ENCODE peak calls at places on chromosomes 11 and 22, in six cellular contexts. Z, T, M, N, H and G are unnamed samples.

GRCh38 chr11:59551651-59552521 is 40.5 kb downstream of the OR4D9 start:
- DNase-seq in M (peak), N (peak), Z (no peak), H (no peak), T (no peak), G (peak)

GRCh38 chr11:66718320-66718971 is 10.6 kb downstream of the SPTBN2 start:
- DNase-seq in T (no peak), M (no peak), Z (peak), N (peak), H (no peak), G (no peak)

GRCh38 chr11:112627588-112628045 is 333.6 kb upstream of the NCAM1 start:
- DNase-seq in N (no peak), H (peak), Z (no peak), M (no peak), T (no peak), G (no peak)

GRCh38 chr11:70158201-70158600 is 44.9 kb upstream of the FADD start:
- DNase-seq in M (peak), T (peak), N (peak), Z (peak), H (no peak), G (peak)

GRCh38 chr11:45409587-45409986 is 123.4 kb upstream of the SYT13 start:
- DNase-seq in N (no peak), M (no peak), Z (no peak), H (no peak), T (no peak), G (no peak)

GRCh38 chr22:36282078-36282831 is 29.3 kb downstream of the APOL1 start:
- DNase-seq in Z (no peak), N (no peak), M (no peak), H (no peak), T (no peak), G (no peak)

GRCh38 chr11:85663781-85664560 is 958 bp downstream of the CREBZF start:
- DNase-seq in Z (peak), M (peak), H (no peak), N (peak), T (peak), G (peak)

GRCh38 chr22:46515208-46516111 is 22.0 kb downstream of the CELSR1 start:
- DNase-seq in N (no peak), M (peak), T (no peak), H (no peak), Z (no peak), G (no peak)

GRCh38 chr11:15258433-15259350 is 144.0 kb downstream of the INSC start:
- DNase-seq in H (no peak), M (no peak), T (peak), Z (no peak), N (peak), G (no peak)

GRCh38 chr11:17751558-17751957 is 17.0 kb downstream of the KCNC1 start:
- DNase-seq in N (no peak), M (no peak), T (no peak), H (no peak), Z (no peak), G (no peak)

GRCh38 chr22:39215430-39216142 is 29.2 kb downstream of the PDGFB start:
- DNase-seq in Z (peak), N (no peak), T (peak), M (no peak), H (no peak), G (peak)

GRCh38 chr11:61885166-61885778 is 6.1 kb downstream of the FADS3 start:
- DNase-seq in M (no peak), N (no peak), Z (peak), H (no peak), T (no peak), G (peak)

GRCh38 chr22:35568751-35569725 is 28.4 kb downstream of the RASD2 start:
- DNase-seq in T (no peak), M (no peak), H (no peak), N (no peak), Z (no peak), G (no peak)

GRCh38 chr22:50723991-50724390 is 14.0 kb upstream of the ACR start:
- DNase-seq in Z (no peak), M (no peak), H (no peak), N (no peak), T (no peak), G (no peak)

GRCh38 chr11:118621071-118621815 is 13.8 kb downstream of the PHLDB1 start:
- DNase-seq in T (no peak), M (peak), H (no peak), Z (peak), N (peak), G (peak)

GRCh38 chr11:11513438-11513837 is 108.4 kb downstream of the GALNT18 start:
- DNase-seq in N (no peak), M (no peak), Z (no peak), H (no peak), T (no peak), G (no peak)

GRCh38 chr11:6095798-6096197 is 11.7 kb upstream of the OR56B4 start:
- DNase-seq in M (no peak), N (no peak), Z (no peak), T (no peak), H (no peak), G (no peak)

GRCh38 chr22:47781427-47782111 is 1019.1 kb downstream of the TBC1D22A start:
- DNase-seq in M (no peak), N (no peak), H (no peak), Z (peak), T (no peak), G (no peak)
- TF ChIP-seq CHD2 in M (no peak), N (no peak), H (no peak), Z (no peak), T (no peak), G (no peak)

GRCh38 chr11:7490054-7490453 is 4.7 kb downstream of the OLFML1 start:
- DNase-seq in M (no peak), T (no peak), N (no peak), H (no peak), Z (no peak), G (no peak)
- TF ChIP-seq CHD2 in M (no peak), T (no peak), N (no peak), H (no peak), Z (no peak), G (no peak)

GRCh38 chr22:32462452-32462851 is 1.8 kb downstream of the BPIFC start:
- DNase-seq in M (no peak), Z (no peak), T (no peak), H (no peak), N (no peak), G (no peak)

GRCh38 chr22:32465661-32466060 is 1.4 kb upstream of the BPIFC start:
- DNase-seq in Z (no peak), N (no peak), T (no peak), H (no peak), M (no peak), G (no peak)

GRCh38 chr22:32469799-32470212 is 4.8 kb upstream of the FBXO7 start:
- DNase-seq in H (no peak), Z (no peak), M (peak), N (no peak), T (peak), G (peak)

GRCh38 chr22:32466496-32466895 is 2.2 kb upstream of the BPIFC start:
- DNase-seq in T (no peak), M (no peak), N (no peak), Z (no peak), H (no peak), G (no peak)
- TF ChIP-seq CHD2 in T (no peak), M (no peak), N (no peak), Z (no peak), H (no peak), G (no peak)

DNA sequence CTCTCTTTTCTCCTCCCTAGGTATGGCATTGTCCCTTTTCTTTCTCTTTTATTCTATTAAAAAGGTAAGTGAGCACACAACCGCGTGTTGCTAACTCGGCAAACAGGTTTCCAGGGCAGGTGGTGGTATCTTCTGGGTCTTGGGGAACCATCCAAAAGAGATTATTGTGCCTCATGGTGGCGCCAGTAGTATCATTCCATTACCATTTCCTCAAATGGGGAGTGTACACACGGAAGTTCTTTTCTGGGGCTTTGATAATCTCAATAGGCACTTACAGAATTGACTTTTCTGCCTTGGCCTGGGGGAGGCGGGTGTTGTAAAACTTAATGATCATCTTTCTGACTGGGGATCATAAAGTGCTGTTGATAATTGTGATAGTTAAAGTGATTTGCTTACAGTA is 234.1 kb downstream of the KIRREL3 start:
- DNase-seq in M (no peak), N (no peak), Z (no peak), H (no peak), T (no peak), G (no peak)
- TF ChIP-seq CHD2 in M (no peak), N (no peak), Z (no peak), H (no peak), T (no peak), G (no peak)

GRCh38 chr11:73162196-73162740 is 20.1 kb upstream of the FCHSD2 start:
- DNase-seq in Z (no peak), M (no peak), H (no peak), N (no peak), T (no peak), G (peak)
- TF ChIP-seq CHD2 in Z (no peak), M (no peak), H (no peak), N (no peak), T (no peak), G (no peak)

GRCh38 chr22:20438066-20438677 is 547 bp upstream of the SCARF2 start:
- DNase-seq in Z (peak), H (no peak), T (no peak), M (no peak), N (no peak), G (no peak)
- TF ChIP-seq CHD2 in Z (no peak), H (no peak), T (no peak), M (no peak), N (no peak), G (no peak)

DNA sequence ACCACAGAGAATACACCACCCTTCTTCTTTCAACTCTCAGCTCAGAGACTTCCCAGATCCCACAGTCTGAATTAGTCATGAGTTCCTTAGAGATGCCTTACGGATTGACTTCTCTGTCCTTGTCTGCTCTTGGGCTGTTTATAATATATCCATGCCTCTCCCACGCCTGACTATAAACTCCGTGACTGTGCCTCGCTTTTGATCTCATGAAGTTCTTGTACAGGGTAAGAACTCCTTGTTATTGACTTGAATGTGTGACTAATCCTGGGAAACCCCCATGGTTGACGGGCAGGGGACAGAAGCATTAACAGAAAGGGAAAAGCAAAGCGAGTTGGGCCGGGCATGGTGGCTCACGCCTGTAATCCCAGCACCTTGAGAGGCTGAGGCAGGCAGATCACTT is 62.4 kb upstream of the POU2AF1 start:
- DNase-seq in N (no peak), H (no peak), Z (no peak), T (no peak), M (no peak), G (no peak)
- TF ChIP-seq CHD2 in N (no peak), H (no peak), Z (no peak), T (no peak), M (no peak), G (no peak)

GRCh38 chr22:31350410-31350863 is 4.3 kb upstream of the PATZ1 start:
- DNase-seq in N (peak), M (peak), H (no peak), T (peak), Z (no peak), G (peak)
- TF ChIP-seq CHD2 in N (no peak), M (no peak), H (no peak), T (no peak), Z (no peak), G (no peak)

GRCh38 chr11:109939176-109939810 is 153.9 kb upstream of the ZC3H12C start:
- DNase-seq in Z (no peak), H (no peak), T (peak), N (peak), M (peak), G (peak)
- TF ChIP-seq CHD2 in Z (no peak), H (no peak), T (no peak), N (no peak), M (no peak), G (no peak)